ENCODE peak calls at places on chromosome 11, in nine cellular contexts. E is HAP-1, U is lung, V is heart right ventricle, O is PC-3, T is prostate gland, D is HCT116, M is neural progenitor cell, Z is mammary epithelial cell. I is an unnamed sample.

GRCh38 chr11:5291207-5291838 is 10.4 kb downstream of the OR51B4 start:
- DNase-seq in E (no peak), U (no peak), V (no peak), O (peak; percentile 46), T (no peak), D (peak; percentile 35), M (peak; percentile 44), Z (peak; percentile 45), I (no peak)

GRCh38 chr11:12377824-12378593 is 638 bp downstream of the PARVA start:
- DNase-seq in E (peak; percentile 14), U (peak; percentile 77), V (peak; percentile 51), O (peak; percentile 83), T (peak; percentile 58), D (peak; percentile 75), M (peak; percentile 90), Z (peak; percentile 81), I (no peak)

GRCh38 chr11:131446657-131447056 is 76.2 kb downstream of the NTM start:
- DNase-seq in E (no peak), U (no peak), V (no peak), O (no peak), T (no peak), D (no peak), M (no peak), Z (no peak), I (no peak)

GRCh38 chr11:76610871-76611475 is 59.6 kb downstream of the LRRC32 start:
- DNase-seq in E (no peak), U (no peak), V (peak; percentile 74), O (no peak), T (no peak), D (no peak), M (no peak), Z (no peak), I (no peak)

GRCh38 chr11:64121637-64122410 is 44.1 kb downstream of the MACROD1 start:
- DNase-seq in E (no peak), U (no peak), V (no peak), O (peak; percentile 22), T (no peak), D (no peak), M (peak; percentile 36), Z (peak; percentile 77), I (no peak)

GRCh38 chr11:43278302-43278956 is 33.4 kb upstream of the API5 start:
- DNase-seq in E (peak; percentile 66), U (no peak), V (no peak), O (peak; percentile 64), T (no peak), D (peak; percentile 33), M (peak; percentile 68), Z (peak; percentile 16), I (no peak)

GRCh38 chr11:46348986-46349401 is 1.7 kb downstream of the DGKZ start:
- DNase-seq in E (no peak), U (no peak), V (no peak), O (no peak), T (no peak), D (no peak), M (no peak), Z (no peak), I (peak; percentile 56)

GRCh38 chr11:18761144-18761543 is 30.5 kb downstream of the PTPN5 start:
- DNase-seq in E (no peak), U (no peak), V (no peak), O (no peak), T (no peak), D (no peak), M (no peak), Z (no peak), I (no peak)

GRCh38 chr11:8356731-8357504 is 93.2 kb upstream of the LMO1 start:
- DNase-seq in E (no peak), U (no peak), V (no peak), O (no peak), T (no peak), D (no peak), M (peak; percentile 67), Z (no peak), I (no peak)

GRCh38 chr11:74452366-74452765 is 15.0 kb downstream of the KCNE3 start:
- DNase-seq in E (no peak), U (no peak), V (no peak), O (no peak), T (no peak), D (no peak), M (no peak), Z (no peak), I (no peak)

GRCh38 chr11:35288817-35289541 is 130.4 kb downstream of the SLC1A2 start:
- DNase-seq in E (no peak), U (no peak), V (no peak), O (peak; percentile 45), T (no peak), D (no peak), M (no peak), Z (peak; percentile 25), I (no peak)

GRCh38 chr11:3010521-3011275 is 18.6 kb upstream of the NAP1L4 start:
- DNase-seq in E (no peak), U (no peak), V (no peak), O (no peak), T (no peak), D (no peak), M (no peak), Z (no peak), I (no peak)

DNA sequence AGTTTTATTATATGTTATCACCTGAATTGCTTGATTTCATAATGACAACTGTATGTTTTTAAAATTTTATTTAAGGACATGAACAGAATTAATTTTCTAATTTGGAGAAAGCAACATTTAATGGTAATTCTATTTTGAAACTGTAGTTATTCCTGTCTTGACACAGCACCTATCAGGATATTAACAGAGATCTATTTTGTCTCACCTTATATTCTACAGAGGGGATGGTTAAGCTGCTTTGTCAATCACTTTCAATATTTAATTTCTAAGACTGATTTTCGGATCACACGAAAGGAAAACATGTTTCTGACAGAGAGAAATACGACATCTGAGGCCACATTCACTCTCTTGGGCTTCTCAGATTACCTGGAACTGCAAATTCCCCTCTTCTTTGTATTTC is at the start of gene OR5D16:
- DNase-seq in E (no peak), U (no peak), V (no peak), O (no peak), T (no peak), D (no peak), M (no peak), Z (no peak), I (no peak)
- H3K9me3 ChIP-seq in E (no peaks in the 10 kb centered on the region), U (no peaks in the 10 kb centered on the region), V (peaks cover 52% of the 10 kb centered on the region), O (peaks cover 14% of the 10 kb centered on the region), T (no peaks in the 10 kb centered on the region), D (peaks cover 22% of the 10 kb centered on the region), M (peaks cover 42% of the 10 kb centered on the region), Z (peaks cover 14% of the 10 kb centered on the region), I (peaks cover 3% of the 10 kb centered on the region)

DNA sequence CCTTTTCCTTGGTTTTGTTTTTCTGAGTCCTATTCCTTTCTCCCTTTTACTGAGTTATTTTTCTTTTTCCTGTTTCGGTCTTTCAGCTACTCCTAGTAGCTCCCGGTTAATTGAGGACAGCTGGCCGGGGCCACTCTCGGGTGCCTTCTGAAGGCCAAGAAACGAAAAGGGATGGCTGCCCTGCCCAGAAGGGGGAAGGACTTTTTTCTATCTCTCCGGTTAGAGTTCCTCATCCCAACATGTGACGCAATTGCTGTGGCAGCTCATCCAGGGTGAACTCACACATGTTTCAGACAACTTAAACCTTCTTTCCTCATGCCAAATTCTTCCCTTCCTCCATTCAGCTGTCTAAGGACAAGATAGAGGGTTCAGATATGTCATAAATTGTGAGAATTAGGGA is 83.6 kb downstream of the PIWIL4 start:
- DNase-seq in E (no peak), U (no peak), V (peak; percentile 70), O (no peak), T (no peak), D (no peak), M (no peak), Z (no peak), I (no peak)
- H3K9me3 ChIP-seq in E (no peaks in the 10 kb centered on the region), U (no peaks in the 10 kb centered on the region), V (no peaks in the 10 kb centered on the region), O (no peaks in the 10 kb centered on the region), T (no peaks in the 10 kb centered on the region), D (no peaks in the 10 kb centered on the region), M (no peaks in the 10 kb centered on the region), Z (no peaks in the 10 kb centered on the region), I (no peaks in the 10 kb centered on the region)

GRCh38 chr11:70815485-70815832 is 417.1 kb downstream of the CTTN start:
- DNase-seq in E (no peak), U (no peak), V (no peak), O (no peak), T (no peak), D (no peak), M (no peak), Z (no peak), I (no peak)

GRCh38 chr11:70812472-70812871 is 414.1 kb downstream of the CTTN start:
- DNase-seq in E (no peak), U (no peak), V (no peak), O (no peak), T (no peak), D (no peak), M (no peak), Z (no peak), I (no peak)

GRCh38 chr11:70813651-70814050 is 415.3 kb downstream of the CTTN start:
- DNase-seq in E (no peak), U (no peak), V (no peak), O (no peak), T (no peak), D (no peak), M (no peak), Z (no peak), I (no peak)

GRCh38 chr11:70819022-70819421 is 420.7 kb downstream of the CTTN start:
- DNase-seq in E (no peak), U (no peak), V (no peak), O (no peak), T (no peak), D (no peak), M (no peak), Z (no peak), I (no peak)

DNA sequence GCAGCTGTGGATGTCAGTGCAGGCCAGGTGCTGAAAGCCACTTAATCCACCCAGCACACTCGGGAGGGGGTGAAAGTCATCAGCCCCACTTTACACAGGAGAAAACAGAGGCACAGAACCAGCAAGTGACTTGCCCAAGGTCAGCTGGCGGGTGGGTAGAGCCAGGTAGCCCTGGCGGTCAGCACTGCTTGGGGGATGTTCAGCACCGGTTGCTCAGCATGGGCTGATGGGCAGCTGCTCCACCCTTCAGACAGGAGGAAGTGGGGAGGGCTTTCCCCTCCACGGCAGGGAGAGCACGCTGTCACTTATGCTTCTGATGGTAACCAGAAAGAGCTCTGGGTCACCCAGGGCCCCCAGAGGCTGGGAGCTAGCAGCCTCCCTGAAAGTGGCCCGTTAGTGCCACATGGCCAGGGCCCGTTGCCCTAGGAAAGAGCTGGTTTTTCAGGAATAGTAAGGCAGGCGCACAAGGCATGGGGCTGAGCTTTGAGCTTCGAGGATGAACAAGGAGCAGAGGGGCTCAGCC is 417.9 kb downstream of the CTTN start:
- DNase-seq in E (no peak), U (no peak), V (no peak), O (no peak), T (no peak), D (no peak), M (no peak), Z (no peak), I (no peak)
- H3K9me3 ChIP-seq in E (no peaks in the 10 kb centered on the region), U (no peaks in the 10 kb centered on the region), V (no peaks in the 10 kb centered on the region), O (no peaks in the 10 kb centered on the region), T (no peaks in the 10 kb centered on the region), D (no peaks in the 10 kb centered on the region), M (no peaks in the 10 kb centered on the region), Z (no peaks in the 10 kb centered on the region), I (no peaks in the 10 kb centered on the region)

DNA sequence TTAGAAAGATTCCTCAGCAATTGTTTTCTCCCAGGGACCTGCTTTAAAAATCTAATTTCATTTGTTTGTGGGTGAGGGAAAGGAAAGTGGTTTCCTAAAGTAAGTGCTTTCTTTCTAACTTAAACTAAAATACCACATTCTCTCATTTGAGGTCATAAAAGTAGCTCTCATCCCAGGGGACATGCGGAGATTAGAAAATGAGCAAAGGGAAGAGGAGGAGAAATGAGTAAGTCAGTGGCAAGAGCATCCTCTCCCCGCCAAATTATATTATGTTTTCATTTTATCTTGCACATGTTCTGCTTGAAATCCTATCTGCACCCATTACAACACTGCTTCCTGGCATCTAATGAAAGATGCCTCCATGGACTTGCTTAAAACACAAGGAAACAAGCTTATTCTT is 191.4 kb downstream of the ARHGAP42 start:
- DNase-seq in E (no peak), U (no peak), V (peak; percentile 43), O (no peak), T (no peak), D (no peak), M (no peak), Z (no peak), I (no peak)
- H3K9me3 ChIP-seq in E (no peaks in the 10 kb centered on the region), U (no peaks in the 10 kb centered on the region), V (peaks cover 13% of the 10 kb centered on the region), O (no peaks in the 10 kb centered on the region), T (no peaks in the 10 kb centered on the region), D (no peaks in the 10 kb centered on the region), M (no peaks in the 10 kb centered on the region), Z (no peaks in the 10 kb centered on the region), I (no peaks in the 10 kb centered on the region)